ENCODE peak calls at places on chromosomes 1 and 21, in ten cellular contexts. K, N, U, I, L, T, Y, M, G and H are unnamed samples.

GRCh38 chr1:114009393-114009792 is 30.1 kb downstream of the OLFML3 start:
- DNase-seq in N (no peak), L (no peak), U (no peak), G (no peak), Y (peak; percentile 53), I (no peak), M (no peak), T (no peak), K (peak; percentile 87), H (no peak)

GRCh38 chr1:3159121-3159520 is 90.1 kb downstream of the PRDM16 start:
- DNase-seq in I (no peak), K (no peak), N (no peak), U (no peak), Y (no peak), T (no peak), L (no peak), G (no peak), M (no peak), H (no peak)

GRCh38 chr1:35600593-35600992 is 27.5 kb downstream of the TFAP2E start:
- DNase-seq in U (no peak), T (no peak), M (no peak), N (no peak), G (no peak), Y (no peak), I (no peak), K (no peak), L (no peak), H (no peak)

GRCh38 chr1:145740269-145740668 is 21.0 kb downstream of the CD160 start:
- DNase-seq in U (no peak), Y (peak; percentile 51), T (no peak), L (no peak), N (no peak), K (peak; percentile 93), I (no peak), M (no peak), G (no peak), H (no peak)

GRCh38 chr1:54595956-54596498 is 27.3 kb downstream of the FAM151A start:
- DNase-seq in T (no peak), Y (no peak), K (no peak), G (no peak), I (no peak), U (no peak), N (no peak), M (no peak), L (no peak), H (no peak)

GRCh38 chr1:12745126-12745991 is 641 bp upstream of the CFAP107 start:
- DNase-seq in Y (no peak), I (no peak), T (no peak), M (no peak), U (no peak), L (no peak), K (peak; percentile 2), N (no peak), G (no peak), H (no peak)

GRCh38 chr1:110056776-110057175 is 13.7 kb downstream of the ALX3 start:
- DNase-seq in N (no peak), I (no peak), Y (peak; percentile 30), M (no peak), T (no peak), G (no peak), L (no peak), K (peak; percentile 36), U (no peak), H (no peak)

GRCh38 chr1:40224040-40224439 is 23.7 kb upstream of the TMCO2 start:
- DNase-seq in I (no peak), M (no peak), G (no peak), N (peak; percentile 46), Y (no peak), U (no peak), L (no peak), K (no peak), T (no peak), H (no peak)

GRCh38 chr1:114467491-114467890 is 43.5 kb downstream of the TRIM33 start:
- DNase-seq in M (no peak), U (no peak), I (no peak), L (no peak), Y (no peak), T (no peak), N (no peak), K (no peak), G (no peak), H (no peak)

GRCh38 chr1:7223334-7224080 is 438.3 kb downstream of the CAMTA1 start:
- DNase-seq in U (no peak), I (no peak), T (no peak), L (no peak), N (no peak), Y (peak; percentile 6), M (no peak), K (peak; percentile 88), G (no peak), H (no peak)

GRCh38 chr1:246428542-246429308 is 78.4 kb downstream of the SMYD3 start:
- DNase-seq in N (peak; percentile 33), T (no peak), G (no peak), I (no peak), K (peak; percentile 77), M (no peak), L (no peak), Y (peak; percentile 63), U (no peak), H (peak; percentile 40)

GRCh38 chr1:43653893-43654292 is 3.9 kb downstream of the KDM4A start:
- DNase-seq in L (no peak), M (no peak), N (peak; percentile 25), K (peak; percentile 73), Y (no peak), I (no peak), U (no peak), T (no peak), G (no peak), H (peak; percentile 49)

GRCh38 chr1:9717193-9718005 is 65.9 kb downstream of the PIK3CD start:
- DNase-seq in M (peak; percentile 89), U (peak; percentile 49), L (no peak), K (peak; percentile 81), G (no peak), I (peak; percentile 63), Y (no peak), N (peak; percentile 71), T (peak; percentile 41), H (peak; percentile 48)

GRCh38 chr21:28636988-28637691 is 355.5 kb downstream of the LTN1 start:
- DNase-seq in M (no peak), I (no peak), U (no peak), G (no peak), T (no peak), L (no peak), K (peak; percentile 83), N (no peak), Y (peak; percentile 91), H (no peak)

GRCh38 chr1:29849038-29849750 is 612.9 kb downstream of the PTPRU start:
- DNase-seq in M (peak; percentile 45), L (no peak), N (peak; percentile 46), T (no peak), Y (peak; percentile 44), I (peak; percentile 13), G (peak; percentile 51), K (peak; percentile 40), U (no peak), H (peak; percentile 7)

GRCh38 chr1:160486453-160486852 is 36.6 kb downstream of the SLAMF6 start:
- DNase-seq in M (no peak), G (no peak), I (no peak), U (no peak), K (no peak), L (no peak), N (no peak), Y (no peak), T (no peak), H (no peak)

GRCh38 chr1:229907884-229908633 is 159.0 kb upstream of the GALNT2 start:
- DNase-seq in U (no peak), Y (no peak), K (no peak), G (no peak), M (no peak), I (no peak), N (no peak), L (no peak), T (no peak), H (no peak)

GRCh38 chr1:236759252-236759859 is 35.7 kb upstream of the MTR start:
- DNase-seq in N (no peak), M (peak; percentile 60), U (no peak), L (no peak), T (no peak), I (no peak), Y (peak; percentile 64), K (peak; percentile 72), G (no peak), H (no peak)
- H3K4me3 ChIP-seq in N (no peak overlapping the region), M (no peak overlapping the region), U (no peak overlapping the region), L (no peak overlapping the region), T (no peak overlapping the region), I (no peak overlapping the region), Y (no peak overlapping the region), K (no peak overlapping the region), G (no peak overlapping the region), H (no peak overlapping the region)

DNA sequence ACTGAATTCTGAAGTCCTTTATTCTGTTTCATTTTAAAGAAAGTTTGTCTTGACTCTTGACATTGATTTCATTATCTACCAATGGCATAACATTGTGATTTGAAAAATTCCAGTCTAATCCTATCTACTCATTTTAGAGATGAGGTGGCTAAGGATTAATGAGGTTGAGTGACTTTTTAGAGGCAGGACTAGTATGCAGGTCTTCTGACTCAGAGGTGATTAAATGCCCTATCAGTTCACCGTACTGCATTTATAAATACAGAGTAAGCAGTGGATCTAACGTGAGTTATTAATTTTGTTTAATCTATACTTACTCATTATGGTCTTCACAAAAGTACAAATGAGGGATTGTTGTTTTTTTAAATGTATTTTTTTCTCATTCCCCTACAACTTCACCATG is 277.6 kb downstream of the PTBP2 start:
- DNase-seq in Y (no peak), M (no peak), N (no peak), I (no peak), U (no peak), T (no peak), L (no peak), K (no peak), G (no peak), H (no peak)
- TF ChIP-seq CTCF in Y (no peak), M (no peak), N (no peak), I (no peak), U (no peak), T (no peak), L (no peak), K (no peak), G (no peak), H (no peak)

GRCh38 chr21:44907966-44908364 is 12.7 kb downstream of the ITGB2 start:
- DNase-seq in K (peak; percentile 42), T (no peak), I (peak; percentile 36), Y (peak; percentile 42), L (no peak), M (peak; percentile 53), G (no peak), U (no peak), N (no peak), H (no peak)
- H3K4me3 ChIP-seq in K (peak overlapping the region; percentile 20), T (no peak overlapping the region), I (no peak overlapping the region), Y (no peak overlapping the region), L (peak overlapping the region; percentile 19), M (no peak overlapping the region), G (peak overlapping the region; percentile 27), U (no peak overlapping the region), N (no peak overlapping the region), H (no peak overlapping the region)

DNA sequence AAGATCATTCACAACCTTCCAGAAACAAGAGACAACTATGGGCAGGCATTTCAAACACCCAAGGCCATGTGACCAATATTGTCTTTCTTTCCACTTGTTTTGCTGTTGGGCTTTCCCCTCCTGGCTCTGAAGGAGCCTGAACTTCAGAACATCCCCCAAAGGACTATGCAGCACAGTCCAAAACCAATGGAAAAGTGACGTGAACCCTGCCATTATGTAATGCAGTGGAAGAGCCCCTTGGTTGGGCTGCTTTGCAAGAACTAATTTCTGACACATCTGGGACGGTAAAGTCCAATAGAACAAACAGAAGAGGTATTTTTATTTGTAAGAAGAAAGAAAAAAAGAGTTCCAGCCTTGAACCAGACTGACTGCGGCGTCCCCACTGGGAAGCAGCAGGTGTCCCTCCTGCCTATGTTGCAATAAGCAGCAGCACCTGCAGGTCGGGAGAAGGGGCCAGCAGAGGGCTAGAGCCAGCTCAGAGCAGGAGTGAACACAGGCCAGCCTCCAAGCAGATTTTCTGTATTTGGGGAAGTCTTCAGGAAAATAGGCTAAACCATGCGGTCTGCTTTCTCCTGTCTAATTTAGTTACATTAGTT is 116.7 kb downstream of the CDC7 start:
- DNase-seq in G (no peak), K (peak; percentile 72), N (no peak), I (peak; percentile 59), T (peak; percentile 51), Y (no peak), U (peak; percentile 54), L (no peak), M (no peak), H (no peak)
- TF ChIP-seq CTCF in G (no peak), K (peak; percentile 55), N (peak; percentile 58), I (no peak), T (peak; percentile 44), Y (no peak), U (peak; percentile 20), L (peak; percentile 27), M (peak; percentile 98), H (peak; percentile 29)